ENCODE peak calls at places on chromosomes 4 and X, in four cellular contexts. M, W, F and Z are unnamed samples.

GRCh38 chrX:78384486-78384885 is 57.1 kb upstream of the CYSLTR1 start:
- DNase-seq in M (no peak), W (no peak), F (no peak), Z (no peak)

GRCh38 chr4:8609406-8609805 is 16.8 kb downstream of the CPZ start:
- DNase-seq in M (no peak), W (no peak), F (no peak), Z (no peak)

GRCh38 chrX:9072281-9072680 is 38.4 kb upstream of the FAM9B start:
- DNase-seq in M (peak; percentile 29), W (no peak), F (no peak), Z (no peak)

GRCh38 chr4:89222171-89222570 is 85.4 kb downstream of the GPRIN3 start:
- DNase-seq in M (no peak), W (no peak), F (no peak), Z (no peak)

GRCh38 chrX:51795136-51795535 is 51.9 kb downstream of the GSPT2 start:
- DNase-seq in M (no peak), W (no peak), F (no peak), Z (no peak)

GRCh38 chrX:39750798-39751197 is 347.0 kb downstream of the BCOR start:
- DNase-seq in M (no peak), W (no peak), F (no peak), Z (no peak)

GRCh38 chrX:46554942-46555341 is 9.7 kb upstream of the ZNF674 start:
- DNase-seq in M (peak; percentile 58), W (no peak), F (no peak), Z (no peak)

GRCh38 chrX:110394653-110395052 is 36.0 kb downstream of the RTL9 start:
- DNase-seq in M (peak; percentile 86), W (no peak), F (no peak), Z (no peak)

GRCh38 chr4:159012381-159012780 is 90.5 kb upstream of the RAPGEF2 start:
- DNase-seq in M (peak; percentile 56), W (no peak), F (no peak), Z (no peak)

GRCh38 chr4:48109413-48110263 is 24.4 kb downstream of the TXK start:
- DNase-seq in M (peak; percentile 40), W (no peak), F (no peak), Z (no peak)

GRCh38 chr4:73870260-73870659 is 1.1 kb downstream of the CXCL1 start:
- DNase-seq in M (no peak), W (no peak), F (peak; percentile 54), Z (peak; percentile 52)

GRCh38 chr4:73870778-73871177 is 1.6 kb downstream of the CXCL1 start:
- DNase-seq in M (no peak), W (no peak), F (no peak), Z (no peak)

GRCh38 chr4:73868206-73869129 is 725 bp upstream of the CXCL1 start:
- DNase-seq in M (no peak), W (no peak), F (peak; percentile 57), Z (no peak)

GRCh38 chr4:73867783-73868182 is 1.4 kb upstream of the CXCL1 start:
- DNase-seq in M (no peak), W (no peak), F (no peak), Z (no peak)

DNA sequence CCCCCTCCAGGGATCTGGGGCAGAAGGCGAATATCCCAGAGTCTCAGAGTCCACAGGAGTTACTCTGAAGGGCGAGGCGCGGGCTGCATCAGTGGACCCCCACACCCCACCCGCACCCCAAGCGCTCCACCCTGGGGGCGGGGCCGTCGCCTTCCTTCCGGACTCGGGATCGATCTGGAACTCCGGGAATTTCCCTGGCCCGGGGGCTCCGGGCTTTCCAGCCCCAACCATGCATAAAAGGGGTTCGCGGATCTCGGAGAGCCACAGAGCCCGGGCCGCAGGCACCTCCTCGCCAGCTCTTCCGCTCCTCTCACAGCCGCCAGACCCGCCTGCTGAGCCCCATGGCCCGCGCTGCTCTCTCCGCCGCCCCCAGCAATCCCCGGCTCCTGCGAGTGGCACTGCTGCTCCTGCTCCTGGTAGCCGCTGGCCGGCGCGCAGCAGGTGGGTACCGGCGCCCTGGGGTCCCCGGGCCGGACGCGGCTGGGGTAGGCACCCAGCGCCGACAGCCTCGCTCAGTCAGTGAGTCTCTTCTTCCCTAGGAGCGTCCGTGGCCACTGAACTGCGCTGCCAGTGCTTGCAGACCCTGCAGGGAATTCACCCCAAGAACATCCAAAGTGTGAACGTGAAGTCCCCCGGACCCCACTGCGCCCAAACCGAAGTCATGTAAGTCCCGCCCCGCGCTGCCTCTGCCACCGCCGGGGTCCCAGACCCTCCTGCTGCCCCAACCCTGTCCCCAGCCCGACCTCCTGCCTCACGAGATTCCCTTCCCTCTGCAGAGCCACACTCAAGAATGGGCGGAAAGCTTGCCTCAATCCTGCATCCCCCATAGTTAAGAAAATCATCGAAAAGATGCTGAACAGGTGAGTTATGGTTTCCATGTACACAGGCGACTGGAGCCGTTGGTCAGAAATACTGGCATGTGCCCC is at the start of gene CXCL1:
- DNase-seq in M (no peak), W (no peak), F (peak; percentile 71), Z (peak; percentile 23)
- TF ChIP-seq POLR2A in M (no peak), W (no peak), F (no peak), Z (no peak)

GRCh38 chr4:6290769-6291547 is 21.3 kb downstream of the WFS1 start:
- DNase-seq in M (no peak), W (no peak), F (peak; percentile 57), Z (no peak)
- H3K36me3 ChIP-seq in M (peaks cover 74% of the 10 kb centered on the region), W (peaks cover 100% of the 10 kb centered on the region), F (peaks cover 78% of the 10 kb centered on the region), Z (peaks cover 88% of the 10 kb centered on the region)

DNA sequence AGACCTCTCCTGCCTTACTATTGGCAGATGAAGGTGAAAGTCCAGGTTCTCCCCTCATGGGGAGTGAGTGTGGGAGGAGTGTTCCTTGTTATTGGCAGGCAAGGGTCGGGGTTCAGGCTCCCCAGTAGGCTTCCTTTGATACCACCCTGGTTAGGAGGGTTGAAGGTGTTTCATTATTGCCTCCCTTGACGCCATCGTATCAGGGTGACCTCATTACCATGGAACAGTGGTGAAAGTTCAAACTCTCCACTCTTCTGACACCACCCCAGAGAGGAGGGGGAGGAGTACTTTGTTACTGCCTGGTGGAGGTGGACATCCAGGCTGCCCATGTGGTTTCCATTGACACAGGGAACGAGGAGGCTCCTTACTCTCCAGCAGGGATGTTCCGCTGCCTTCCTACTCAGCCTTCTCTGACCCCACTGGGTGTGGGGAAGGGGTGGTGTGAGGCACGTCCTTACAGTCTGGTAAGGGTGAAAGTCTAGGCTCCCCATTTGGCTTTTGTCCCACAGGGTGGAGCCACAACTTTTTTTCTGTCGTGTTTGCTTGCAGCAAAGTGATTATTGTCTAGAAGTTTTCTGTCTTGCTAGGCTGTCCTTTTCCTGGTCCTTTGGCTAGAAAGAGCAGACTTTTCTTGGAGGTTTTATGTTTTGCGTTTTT is 37.2 kb upstream of the USP9X start:
- DNase-seq in M (no peak), W (no peak), F (no peak), Z (no peak)
- TF ChIP-seq POLR2A in M (no peak), W (no peak), F (no peak), Z (no peak)

GRCh38 chr4:16765549-16765948 is 132.9 kb downstream of the LDB2 start:
- DNase-seq in M (no peak), W (no peak), F (no peak), Z (no peak)
- H3K36me3 ChIP-seq in M (no peaks in the 10 kb centered on the region), W (no peaks in the 10 kb centered on the region), F (no peaks in the 10 kb centered on the region), Z (no peaks in the 10 kb centered on the region)

GRCh38 chr4:1807258-1807777 is 14.2 kb downstream of the FGFR3 start:
- DNase-seq in M (no peak), W (no peak), F (no peak), Z (peak; percentile 19)

GRCh38 chr4:1808396-1808795 is 15.3 kb downstream of the FGFR3 start:
- DNase-seq in M (no peak), W (no peak), F (no peak), Z (no peak)

GRCh38 chr4:1810765-1811164 is 17.7 kb downstream of the FGFR3 start:
- DNase-seq in M (no peak), W (no peak), F (no peak), Z (no peak)

GRCh38 chr4:1808851-1809753 is 16.0 kb downstream of the FGFR3 start:
- DNase-seq in M (no peak), W (no peak), F (no peak), Z (no peak)

GRCh38 chr4:1809754-1810502 is 16.8 kb downstream of the FGFR3 start:
- DNase-seq in M (peak; percentile 46), W (no peak), F (peak; percentile 80), Z (peak; percentile 66)
- TF ChIP-seq POLR2A in M (peak; percentile 59), W (no peak), F (no peak), Z (no peak)

GRCh38 chr4:878796-879729 is 53.1 kb downstream of the GAK start:
- DNase-seq in M (no peak), W (no peak), F (no peak), Z (no peak)

GRCh38 chr4:875818-876423 is 50.0 kb upstream of the CPLX1 start:
- DNase-seq in M (no peak), W (no peak), F (no peak), Z (no peak)

GRCh38 chr4:877502-877901 is 51.6 kb upstream of the CPLX1 start:
- DNase-seq in M (no peak), W (no peak), F (no peak), Z (no peak)

GRCh38 chr4:874971-875817 is 49.3 kb upstream of the CPLX1 start:
- DNase-seq in M (no peak), W (no peak), F (no peak), Z (no peak)

GRCh38 chr4:876780-877179 is 50.9 kb upstream of the CPLX1 start:
- DNase-seq in M (no peak), W (no peak), F (no peak), Z (no peak)
- H3K36me3 ChIP-seq in M (peaks cover 67% of the 10 kb centered on the region), W (peaks cover 99% of the 10 kb centered on the region), F (peaks cover 39% of the 10 kb centered on the region), Z (peaks cover 94% of the 10 kb centered on the region)